ENCODE peak calls at places on chromosome 19, in nine cellular contexts. B, R, Y, E, M, F, A, T and X are unnamed samples.
A peak's percentile ranks its signal among the peaks of the same experiment; 100 is the strongest.

GRCh38 chr19:12783849-12784393 is 7.4 kb upstream of the JUNB start:
- DNase-seq in B (peak; percentile 70), R (no peak), Y (peak; percentile 58), E (no peak), M (no peak), F (no peak), A (peak; percentile 31), T (no peak), X (no peak)

GRCh38 chr19:16167055-16167454 is 6.3 kb downstream of the CIB3 start:
- DNase-seq in B (no peak), R (no peak), Y (no peak), E (no peak), M (no peak), F (no peak), A (no peak), T (no peak), X (no peak)

GRCh38 chr19:49148784-49149651 is 6.2 kb downstream of the HRC start:
- DNase-seq in B (peak; percentile 97), R (peak; percentile 83), Y (peak; percentile 96), E (peak; percentile 86), M (peak; percentile 75), F (no peak), A (peak; percentile 100), T (peak; percentile 87), X (peak; percentile 99)

GRCh38 chr19:6483235-6483634 is 1.6 kb upstream of the DENND1C start:
- DNase-seq in B (no peak), R (no peak), Y (no peak), E (no peak), M (no peak), F (no peak), A (no peak), T (no peak), X (no peak)

GRCh38 chr19:54209748-54210494 is 9.3 kb downstream of the RPS9 start:
- DNase-seq in B (peak; percentile 80), R (no peak), Y (peak; percentile 85), E (peak; percentile 73), M (no peak), F (peak; percentile 96), A (no peak), T (peak; percentile 76), X (no peak)

GRCh38 chr19:55689366-55690108 is 14.5 kb downstream of the EPN1 start:
- DNase-seq in B (peak; percentile 11), R (no peak), Y (no peak), E (no peak), M (no peak), F (no peak), A (no peak), T (no peak), X (no peak)

GRCh38 chr19:6963259-6963852 is 57.9 kb downstream of the MBD3L2B start:
- DNase-seq in B (no peak), R (no peak), Y (no peak), E (no peak), M (no peak), F (no peak), A (no peak), T (no peak), X (no peak)

GRCh38 chr19:57688011-57688763 is 6.4 kb downstream of the ZNF551 start:
- DNase-seq in B (no peak), R (no peak), Y (no peak), E (no peak), M (no peak), F (no peak), A (no peak), T (no peak), X (no peak)

GRCh38 chr19:14112809-14113385 is 4.7 kb downstream of the PRKACA start:
- DNase-seq in B (peak; percentile 64), R (no peak), Y (no peak), E (no peak), M (no peak), F (no peak), A (no peak), T (no peak), X (no peak)

GRCh38 chr19:29277107-29277506 is 64.2 kb upstream of the UQCRFS1 start:
- DNase-seq in B (no peak), R (no peak), Y (no peak), E (no peak), M (peak; percentile 70), F (no peak), A (peak; percentile 18), T (no peak), X (no peak)

GRCh38 chr19:52296773-52297600 is at the start of gene ZNF480:
- DNase-seq in B (peak; percentile 88), R (peak; percentile 55), Y (peak; percentile 71), E (peak; percentile 82), M (peak; percentile 94), F (peak; percentile 28), A (peak; percentile 81), T (peak; percentile 83), X (peak; percentile 83)

GRCh38 chr19:58033741-58034475 is at the start of gene ZSCAN1:
- DNase-seq in B (peak; percentile 90), R (peak; percentile 86), Y (peak; percentile 46), E (peak; percentile 97), M (no peak), F (peak; percentile 20), A (peak; percentile 87), T (no peak), X (peak; percentile 99)

GRCh38 chr19:45071969-45072790 is 4.1 kb downstream of the ZNF296 start:
- DNase-seq in B (no peak), R (no peak), Y (no peak), E (no peak), M (no peak), F (no peak), A (no peak), T (no peak), X (peak; percentile 54)

GRCh38 chr19:47430041-47430802 is 10.9 kb upstream of the MEIS3 start:
- DNase-seq in B (no peak), R (no peak), Y (no peak), E (no peak), M (no peak), F (no peak), A (peak; percentile 66), T (no peak), X (no peak)

GRCh38 chr19:46537136-46538097 is 41.8 kb upstream of the PNMA8B start:
- DNase-seq in B (peak; percentile 62), R (peak; percentile 31), Y (no peak), E (peak; percentile 59), M (peak; percentile 76), F (no peak), A (peak; percentile 77), T (no peak), X (peak; percentile 36)

GRCh38 chr19:44608391-44608821 is 5.0 kb upstream of the IGSF23 start:
- DNase-seq in B (no peak), R (no peak), Y (no peak), E (no peak), M (no peak), F (no peak), A (no peak), T (peak; percentile 1), X (no peak)

GRCh38 chr19:49113762-49114629 is at the start of gene LIN7B:
- DNase-seq in B (peak; percentile 71), R (peak; percentile 24), Y (no peak), E (peak; percentile 85), M (peak; percentile 87), F (no peak), A (peak; percentile 81), T (peak; percentile 61), X (peak; percentile 88)

GRCh38 chr19:472005-472858 is 11.4 kb upstream of the SHC2 start:
- DNase-seq in B (no peak), R (no peak), Y (no peak), E (no peak), M (no peak), F (no peak), A (no peak), T (no peak), X (no peak)

GRCh38 chr19:13036366-13036976 is 41.2 kb downstream of the NFIX start:
- DNase-seq in B (no peak), R (no peak), Y (no peak), E (no peak), M (no peak), F (no peak), A (no peak), T (peak; percentile 50), X (no peak)

GRCh38 chr19:55641376-55642152 is 762 bp downstream of the ZNF580 start:
- DNase-seq in B (no peak), R (no peak), Y (no peak), E (no peak), M (peak; percentile 74), F (no peak), A (no peak), T (peak; percentile 16), X (no peak)

GRCh38 chr19:16325161-16325527 is 518 bp downstream of the KLF2 start:
- DNase-seq in B (peak; percentile 59), R (no peak), Y (no peak), E (no peak), M (peak; percentile 79), F (no peak), A (peak; percentile 60), T (no peak), X (no peak)

GRCh38 chr19:51026554-51026831 is at the start of gene KLK11:
- DNase-seq in B (no peak), R (no peak), Y (no peak), E (no peak), M (no peak), F (no peak), A (no peak), T (no peak), X (no peak)

GRCh38 chr19:12774588-12775555 is at the start of gene HOOK2:
- DNase-seq in B (no peak), R (no peak), Y (peak; percentile 86), E (no peak), M (no peak), F (no peak), A (no peak), T (peak; percentile 64), X (peak; percentile 53)

GRCh38 chr19:43765109-43765876 is 10.5 kb upstream of the SMG9 start:
- DNase-seq in B (no peak), R (no peak), Y (peak; percentile 71), E (no peak), M (peak; percentile 71), F (peak; percentile 94), A (no peak), T (no peak), X (no peak)

GRCh38 chr19:53308339-53308811 is 25.2 kb upstream of the ZNF845 start:
- DNase-seq in B (peak; percentile 16), R (no peak), Y (no peak), E (peak; percentile 50), M (no peak), F (no peak), A (no peak), T (no peak), X (no peak)

GRCh38 chr19:51094696-51095279 is 12.1 kb upstream of the KLK14 start:
- DNase-seq in B (no peak), R (no peak), Y (no peak), E (no peak), M (peak; percentile 54), F (no peak), A (peak; percentile 80), T (no peak), X (no peak)

GRCh38 chr19:8335343-8336071 is 7.6 kb downstream of the KANK3 start:
- DNase-seq in B (no peak), R (no peak), Y (no peak), E (no peak), M (no peak), F (no peak), A (no peak), T (peak; percentile 44), X (no peak)

GRCh38 chr19:2032296-2032941 is 16.9 kb upstream of the BTBD2 start:
- DNase-seq in B (peak; percentile 95), R (peak; percentile 89), Y (peak; percentile 97), E (peak; percentile 96), M (peak; percentile 65), F (no peak), A (no peak), T (peak; percentile 64), X (peak; percentile 92)

GRCh38 chr19:33374406-33374703 is 846 bp downstream of the CEBPG start:
- DNase-seq in B (no peak), R (no peak), Y (no peak), E (no peak), M (no peak), F (no peak), A (no peak), T (peak; percentile 46), X (no peak)

GRCh38 chr19:6376512-6377193 is 920 bp upstream of the PSPN start:
- DNase-seq in B (no peak), R (no peak), Y (no peak), E (no peak), M (no peak), F (no peak), A (no peak), T (no peak), X (peak; percentile 21)

GRCh38 chr19:12721656-12722565 is 1.8 kb downstream of the TNPO2 start:
- DNase-seq in B (peak; percentile 66), R (peak; percentile 35), Y (peak; percentile 51), E (peak; percentile 48), M (peak; percentile 57), F (no peak), A (peak; percentile 81), T (no peak), X (peak; percentile 73)